ENCODE peak calls at places on chromosomes 16 and 17, in six cellular contexts. One of them, this sample, is unnamed.

GRCh38 chr17:59154721-59155438 is at the start of gene SKA2:
- DNase-seq in fibroblast of the aortic adventitia: no peak
- DNase-seq in keratinocyte: no peak
- DNase-seq in tibial artery: peak
- DNase-seq in psoas muscle: peak
- DNase-seq in lower lobe of right lung: peak
- DNase-seq in this sample: no peak

GRCh38 chr17:46722662-46723285 is 95.7 kb downstream of the WNT3 start:
- DNase-seq in fibroblast of the aortic adventitia: no peak
- DNase-seq in keratinocyte: no peak
- DNase-seq in tibial artery: no peak
- DNase-seq in psoas muscle: no peak
- DNase-seq in lower lobe of right lung: no peak
- DNase-seq in this sample: no peak

GRCh38 chr16:85460983-85461813 is 151.9 kb upstream of the GSE1 start:
- DNase-seq in fibroblast of the aortic adventitia: peak
- DNase-seq in keratinocyte: no peak
- DNase-seq in tibial artery: no peak
- DNase-seq in psoas muscle: peak
- DNase-seq in lower lobe of right lung: no peak
- DNase-seq in this sample: peak

GRCh38 chr17:83203073-83203471 is 123.7 kb downstream of the METRNL start:
- DNase-seq in fibroblast of the aortic adventitia: peak
- DNase-seq in keratinocyte: no peak
- DNase-seq in tibial artery: peak
- DNase-seq in psoas muscle: peak
- DNase-seq in lower lobe of right lung: peak
- DNase-seq in this sample: no peak

GRCh38 chr17:15883617-15884111 is 61.3 kb upstream of the ADORA2B start:
- DNase-seq in fibroblast of the aortic adventitia: peak
- DNase-seq in keratinocyte: peak
- DNase-seq in tibial artery: no peak
- DNase-seq in psoas muscle: no peak
- DNase-seq in lower lobe of right lung: no peak
- DNase-seq in this sample: peak

GRCh38 chr17:74123350-74123749 is 80.1 kb upstream of the RPL38 start:
- DNase-seq in fibroblast of the aortic adventitia: no peak
- DNase-seq in keratinocyte: no peak
- DNase-seq in tibial artery: no peak
- DNase-seq in psoas muscle: no peak
- DNase-seq in lower lobe of right lung: no peak
- DNase-seq in this sample: no peak

GRCh38 chr17:29582254-29582765 is 7.1 kb downstream of the GIT1 start:
- DNase-seq in fibroblast of the aortic adventitia: no peak
- DNase-seq in keratinocyte: no peak
- DNase-seq in tibial artery: no peak
- DNase-seq in psoas muscle: no peak
- DNase-seq in lower lobe of right lung: no peak
- DNase-seq in this sample: no peak

GRCh38 chr17:35731239-35731931 is at the start of gene RASL10B:
- DNase-seq in fibroblast of the aortic adventitia: no peak
- DNase-seq in keratinocyte: no peak
- DNase-seq in tibial artery: peak
- DNase-seq in psoas muscle: peak
- DNase-seq in lower lobe of right lung: peak
- DNase-seq in this sample: peak

GRCh38 chr16:81810361-81810760 is 31.3 kb downstream of the PLCG2 start:
- DNase-seq in fibroblast of the aortic adventitia: no peak
- DNase-seq in keratinocyte: no peak
- DNase-seq in tibial artery: no peak
- DNase-seq in psoas muscle: no peak
- DNase-seq in lower lobe of right lung: no peak
- DNase-seq in this sample: no peak
- H3K4me3 ChIP-seq in fibroblast of the aortic adventitia: no peak
- H3K4me3 ChIP-seq in keratinocyte: no peak
- H3K4me3 ChIP-seq in tibial artery: no peak
- H3K4me3 ChIP-seq in psoas muscle: no peak
- H3K4me3 ChIP-seq in lower lobe of right lung: no peak
- H3K4me3 ChIP-seq in this sample: no peak

GRCh38 chr17:27381007-27381501 is 75.2 kb upstream of the KSR1 start:
- DNase-seq in fibroblast of the aortic adventitia: peak
- DNase-seq in keratinocyte: no peak
- DNase-seq in tibial artery: peak
- DNase-seq in psoas muscle: peak
- DNase-seq in lower lobe of right lung: peak
- DNase-seq in this sample: peak
- TF ChIP-seq CTCF in fibroblast of the aortic adventitia: peak
- TF ChIP-seq CTCF in keratinocyte: peak
- TF ChIP-seq CTCF in tibial artery: peak
- TF ChIP-seq CTCF in psoas muscle: peak
- TF ChIP-seq CTCF in lower lobe of right lung: peak
- TF ChIP-seq CTCF in this sample: peak

DNA sequence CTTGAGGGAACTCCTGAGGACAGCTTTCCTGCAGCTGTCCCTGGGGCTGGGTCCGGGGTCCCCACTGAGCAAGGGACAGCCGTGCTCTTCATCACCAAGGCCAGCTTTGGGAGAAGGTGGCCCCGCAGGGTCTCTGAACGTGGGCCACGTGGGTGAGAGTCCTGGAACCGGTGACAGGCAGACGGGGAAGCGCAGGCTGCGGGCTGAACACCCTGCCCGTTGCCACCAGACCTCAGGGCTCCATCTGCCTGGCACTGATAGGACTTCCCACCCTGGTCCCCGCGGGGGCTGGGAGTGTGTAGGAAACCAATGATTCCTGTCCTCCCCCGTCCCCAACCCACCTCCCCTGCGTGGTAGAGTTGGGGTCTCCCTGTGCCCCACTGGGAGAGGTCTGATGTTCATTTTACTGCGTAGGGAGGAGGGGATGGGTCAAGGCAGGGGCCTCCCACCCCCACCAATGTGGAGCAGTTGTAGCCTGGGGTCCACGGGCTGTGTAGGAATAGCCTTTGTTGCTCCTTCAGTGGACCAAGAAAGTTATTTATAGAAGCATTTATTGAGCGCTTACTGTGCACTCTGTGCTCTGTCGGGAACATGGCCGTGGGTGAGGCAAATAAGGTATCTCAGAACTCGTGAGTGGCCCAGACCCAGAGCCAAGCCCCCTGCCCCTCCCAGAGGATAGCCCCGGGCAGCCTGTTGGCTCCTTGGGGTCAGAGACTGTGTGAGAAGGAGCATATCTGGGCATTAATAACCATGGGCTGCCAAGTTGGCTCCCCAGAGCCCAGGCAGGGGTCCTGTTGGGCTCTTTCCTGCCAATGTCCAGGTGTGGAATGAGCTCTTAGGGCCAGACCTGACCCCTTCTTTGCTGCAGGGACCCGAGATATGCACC is 1.3 kb downstream of the ADGRG1 start:
- DNase-seq in fibroblast of the aortic adventitia: no peak
- DNase-seq in keratinocyte: no peak
- DNase-seq in tibial artery: no peak
- DNase-seq in psoas muscle: no peak
- DNase-seq in lower lobe of right lung: no peak
- DNase-seq in this sample: no peak
- H3K4me3 ChIP-seq in fibroblast of the aortic adventitia: no peak
- H3K4me3 ChIP-seq in keratinocyte: no peak
- H3K4me3 ChIP-seq in tibial artery: peak
- H3K4me3 ChIP-seq in psoas muscle: peak
- H3K4me3 ChIP-seq in lower lobe of right lung: peak
- H3K4me3 ChIP-seq in this sample: peak

GRCh38 chr16:75621170-75621477 is 2.0 kb downstream of the ADAT1 start:
- DNase-seq in fibroblast of the aortic adventitia: peak
- DNase-seq in keratinocyte: no peak
- DNase-seq in tibial artery: no peak
- DNase-seq in psoas muscle: no peak
- DNase-seq in lower lobe of right lung: no peak
- DNase-seq in this sample: peak
- TF ChIP-seq CTCF in fibroblast of the aortic adventitia: peak
- TF ChIP-seq CTCF in keratinocyte: peak
- TF ChIP-seq CTCF in tibial artery: peak
- TF ChIP-seq CTCF in psoas muscle: peak
- TF ChIP-seq CTCF in lower lobe of right lung: no peak
- TF ChIP-seq CTCF in this sample: peak

This sample was measured in epithelial cell of esophagus.